ENCODE peak calls at places on chromosome 17, in five cellular contexts. One of them, this sample, is unnamed.

GRCh38 chr17:44601574-44602372 is 44.5 kb downstream of the FZD2 start:
- DNase-seq in left lung: peak; percentile 80
- DNase-seq in kidney: no peak
- DNase-seq in B cell: no peak
- DNase-seq in A549: no peak
- DNase-seq in this sample: no peak

GRCh38 chr17:56826611-56827414 is 6.9 kb downstream of the C17orf67 start:
- DNase-seq in kidney: no peak
- DNase-seq in A549: no peak
- DNase-seq in left lung: no peak
- DNase-seq in B cell: no peak
- DNase-seq in this sample: no peak

GRCh38 chr17:50618941-50619340 is 15.7 kb upstream of the ABCC3 start:
- DNase-seq in B cell: no peak
- DNase-seq in A549: no peak
- DNase-seq in left lung: no peak
- DNase-seq in kidney: no peak
- DNase-seq in this sample: peak; percentile 85

GRCh38 chr17:58351182-58351581 is 819 bp downstream of the SUPT4H1 start:
- DNase-seq in A549: no peak
- DNase-seq in kidney: no peak
- DNase-seq in B cell: no peak
- DNase-seq in left lung: no peak
- DNase-seq in this sample: no peak

GRCh38 chr17:43952724-43953666 is 745 bp downstream of the PYY start:
- DNase-seq in left lung: no peak
- DNase-seq in A549: no peak
- DNase-seq in kidney: peak; percentile 66
- DNase-seq in B cell: no peak
- DNase-seq in this sample: no peak

GRCh38 chr17:41060052-41060604 is at the start of gene KRTAP2-3:
- DNase-seq in B cell: no peak
- DNase-seq in left lung: no peak
- DNase-seq in A549: peak; percentile 49
- DNase-seq in kidney: no peak
- DNase-seq in this sample: no peak

GRCh38 chr17:27602721-27603445 is 28.1 kb upstream of the LGALS9 start:
- DNase-seq in left lung: peak; percentile 72
- DNase-seq in kidney: peak; percentile 83
- DNase-seq in A549: peak; percentile 94
- DNase-seq in B cell: peak; percentile 84
- DNase-seq in this sample: peak; percentile 60

GRCh38 chr17:18257268-18257681 is 1.3 kb downstream of the FLII start:
- DNase-seq in left lung: no peak
- DNase-seq in kidney: peak; percentile 84
- DNase-seq in A549: no peak
- DNase-seq in B cell: no peak
- DNase-seq in this sample: no peak

GRCh38 chr17:77218902-77219301 is 78.1 kb downstream of the SEC14L1 start:
- DNase-seq in kidney: no peak
- DNase-seq in left lung: no peak
- DNase-seq in B cell: no peak
- DNase-seq in A549: no peak
- DNase-seq in this sample: no peak

GRCh38 chr17:31388770-31389672 is 2.5 kb upstream of the RAB11FIP4 start:
- DNase-seq in kidney: no peak
- DNase-seq in A549: peak; percentile 82
- DNase-seq in left lung: no peak
- DNase-seq in B cell: peak; percentile 70
- DNase-seq in this sample: no peak

GRCh38 chr17:29793501-29793900 is 136.5 kb downstream of the SSH2 start:
- DNase-seq in A549: no peak
- DNase-seq in B cell: no peak
- DNase-seq in kidney: no peak
- DNase-seq in left lung: no peak
- DNase-seq in this sample: no peak

GRCh38 chr17:31853911-31854470 is 5.1 kb downstream of the COPRS start:
- DNase-seq in B cell: no peak
- DNase-seq in left lung: no peak
- DNase-seq in kidney: no peak
- DNase-seq in A549: no peak
- DNase-seq in this sample: no peak

DNA sequence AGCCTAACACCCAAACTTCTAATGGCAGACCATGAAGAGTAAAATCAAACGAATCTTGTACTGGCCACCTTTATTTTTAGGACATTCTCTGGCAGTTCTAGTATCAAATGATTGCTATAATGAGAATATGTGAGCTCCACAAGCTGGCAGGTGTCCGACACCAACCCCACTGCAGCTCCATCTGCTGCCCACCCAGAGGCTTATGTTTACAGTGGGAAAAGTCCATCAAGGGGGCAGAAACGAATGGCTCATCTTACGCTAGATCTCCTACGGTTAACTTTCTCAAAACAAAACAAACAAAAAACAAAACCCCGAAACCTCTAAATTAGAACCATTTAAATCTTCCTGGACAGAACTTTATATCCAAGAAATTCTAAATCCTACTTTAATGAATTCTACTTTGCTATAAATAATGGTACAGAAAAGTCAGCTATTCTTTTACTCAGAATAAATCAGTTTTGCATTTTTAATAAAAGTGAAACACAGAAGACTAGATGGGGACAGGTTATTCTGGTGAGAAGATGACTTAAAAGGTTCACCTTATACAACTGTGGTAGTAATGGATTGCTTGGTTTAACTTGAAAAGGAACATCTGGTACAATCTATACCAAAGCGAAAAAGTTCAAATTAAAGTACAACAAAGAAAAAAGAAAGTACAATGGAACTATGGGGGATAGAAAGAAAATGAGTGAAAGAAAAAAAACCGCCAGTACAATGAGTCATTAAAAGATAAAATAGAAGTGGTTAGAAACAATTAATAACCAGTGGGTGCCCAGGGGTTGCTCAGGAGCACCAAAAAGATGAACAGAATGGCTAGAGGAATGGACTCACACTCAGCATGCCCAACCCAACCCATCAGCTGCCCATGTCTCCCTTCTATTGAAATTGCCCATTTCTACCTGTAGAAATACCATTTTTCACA is 40.2 kb downstream of the GRB2 start:
- DNase-seq in B cell: no peak
- DNase-seq in kidney: no peak
- DNase-seq in A549: no peak
- DNase-seq in left lung: no peak
- DNase-seq in this sample: no peak
- TF ChIP-seq CTCF in B cell: no peak
- TF ChIP-seq CTCF in kidney: no peak
- TF ChIP-seq CTCF in A549: no peak
- TF ChIP-seq CTCF in left lung: no peak
- TF ChIP-seq CTCF in this sample: no peak

DNA sequence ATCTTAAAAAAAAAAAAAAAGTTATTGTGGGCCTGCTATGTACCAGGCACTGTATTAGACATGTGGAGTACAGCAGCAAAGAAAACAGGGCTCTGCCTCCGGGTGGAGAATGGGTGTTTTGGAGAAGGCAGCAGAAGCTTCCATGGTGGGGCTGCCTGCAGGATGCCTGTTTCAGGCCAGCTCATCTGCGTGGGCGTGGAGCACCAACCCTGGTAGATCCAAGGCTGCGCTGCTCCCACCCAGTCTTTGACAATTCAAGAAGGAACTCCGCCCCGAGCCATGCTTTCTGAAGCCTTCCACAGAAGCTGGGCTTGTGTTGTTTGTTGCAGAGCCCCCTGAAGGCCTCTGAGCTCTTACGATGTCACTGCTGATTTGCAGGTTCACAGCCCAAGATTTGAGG is 23.2 kb upstream of the CACNG1 start:
- DNase-seq in left lung: no peak
- DNase-seq in A549: no peak
- DNase-seq in B cell: no peak
- DNase-seq in kidney: no peak
- DNase-seq in this sample: no peak
- TF ChIP-seq CTCF in left lung: no peak
- TF ChIP-seq CTCF in A549: no peak
- TF ChIP-seq CTCF in B cell: no peak
- TF ChIP-seq CTCF in kidney: no peak
- TF ChIP-seq CTCF in this sample: no peak

DNA sequence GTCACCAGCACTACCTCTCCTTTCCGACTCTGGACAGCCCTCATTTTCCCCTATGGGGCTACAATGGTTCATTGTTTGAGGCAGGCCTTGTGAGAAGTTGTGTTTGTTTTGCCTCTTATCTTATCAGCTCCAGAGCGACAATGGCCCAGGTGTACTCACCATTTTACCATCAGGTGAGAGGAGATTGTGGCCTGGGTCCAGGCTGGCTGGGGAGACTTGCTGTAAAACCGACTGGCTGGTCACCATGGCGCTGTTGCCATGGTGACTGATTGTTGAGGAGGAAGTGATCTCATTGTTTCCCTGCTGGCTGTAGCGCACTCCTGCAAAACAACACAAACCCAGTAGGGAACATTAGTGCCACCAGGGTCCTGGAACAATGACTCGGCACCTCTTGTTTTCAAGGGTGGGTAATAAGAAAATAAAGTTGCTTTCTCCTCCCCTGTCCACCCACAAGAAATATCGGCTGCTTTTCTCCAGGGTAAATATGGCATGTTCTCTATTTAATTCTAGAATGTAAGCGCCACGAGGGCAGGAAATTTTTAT is 34.4 kb downstream of the HNF1B start:
- DNase-seq in left lung: peak; percentile 86
- DNase-seq in B cell: no peak
- DNase-seq in A549: peak; percentile 72
- DNase-seq in kidney: peak; percentile 88
- DNase-seq in this sample: peak; percentile 61
- TF ChIP-seq CTCF in left lung: no peak
- TF ChIP-seq CTCF in B cell: no peak
- TF ChIP-seq CTCF in A549: no peak
- TF ChIP-seq CTCF in kidney: no peak
- TF ChIP-seq CTCF in this sample: no peak

DNA sequence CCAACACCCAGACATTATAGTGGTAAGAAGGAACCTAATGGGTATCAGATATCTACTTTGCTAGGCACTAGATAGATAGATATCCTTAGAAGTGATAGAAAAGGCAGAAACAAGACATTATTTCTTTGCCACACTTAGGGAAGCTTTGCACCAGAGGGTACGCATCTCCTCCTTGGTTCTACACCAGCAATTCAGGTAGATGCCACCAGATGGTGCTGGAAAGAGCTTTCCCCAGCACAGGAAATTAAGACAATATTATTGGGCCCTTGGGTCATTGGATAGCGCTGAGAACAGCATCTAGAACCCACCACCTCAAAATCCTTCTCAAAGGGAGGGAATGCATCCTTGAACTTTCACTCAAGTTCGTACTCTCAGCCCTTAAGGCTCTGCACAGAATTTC is 173.8 kb upstream of the CCL2 start:
- DNase-seq in kidney: no peak
- DNase-seq in left lung: no peak
- DNase-seq in A549: peak; percentile 20
- DNase-seq in B cell: no peak
- DNase-seq in this sample: no peak
- TF ChIP-seq CTCF in kidney: peak; percentile 40
- TF ChIP-seq CTCF in left lung: peak; percentile 28
- TF ChIP-seq CTCF in A549: peak; percentile 36
- TF ChIP-seq CTCF in B cell: no peak
- TF ChIP-seq CTCF in this sample: peak; percentile 26

GRCh38 chr17:65093930-65094329 is 37.4 kb upstream of the GNA13 start:
- DNase-seq in B cell: no peak
- DNase-seq in A549: no peak
- DNase-seq in kidney: no peak
- DNase-seq in left lung: no peak
- DNase-seq in this sample: no peak
- TF ChIP-seq CTCF in B cell: no peak
- TF ChIP-seq CTCF in A549: no peak
- TF ChIP-seq CTCF in kidney: no peak
- TF ChIP-seq CTCF in left lung: no peak
- TF ChIP-seq CTCF in this sample: peak; percentile 19

DNA sequence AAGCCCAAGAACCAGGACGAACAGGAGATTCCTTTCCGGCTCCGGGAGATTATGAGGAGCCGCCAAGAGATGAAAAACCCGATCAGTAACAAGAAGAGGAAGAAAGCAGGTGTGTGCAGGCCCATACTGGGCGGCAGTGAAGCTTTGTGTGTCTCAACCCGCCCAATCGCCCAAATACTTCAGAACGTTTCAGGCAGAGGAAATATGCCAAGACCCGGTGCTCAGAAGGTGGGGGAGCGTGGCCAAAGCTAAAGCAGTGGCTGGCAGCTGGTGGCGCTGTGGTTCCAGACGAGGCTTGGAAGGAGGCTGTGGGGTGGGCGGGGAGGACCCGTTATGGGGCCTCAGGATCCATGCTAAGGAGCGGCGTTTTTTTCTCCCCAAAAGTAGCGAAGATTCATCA is 1.2 kb downstream of the CCDC137 start:
- DNase-seq in left lung: no peak
- DNase-seq in kidney: no peak
- DNase-seq in A549: no peak
- DNase-seq in B cell: no peak
- DNase-seq in this sample: no peak
- TF ChIP-seq CTCF in left lung: no peak
- TF ChIP-seq CTCF in kidney: no peak
- TF ChIP-seq CTCF in A549: no peak
- TF ChIP-seq CTCF in B cell: no peak
- TF ChIP-seq CTCF in this sample: no peak